ENCODE peak calls at places on chromosomes 11 and 22, in six cellular contexts. Y is CD8-positive, alpha-beta T cell; J is fibroblast of lung; L is dorsolateral prefrontal cortex; X is WERI-Rb-1; V is AG04449. T is an unnamed sample.

GRCh38 chr11:131240421-131240820 is 130.0 kb upstream of the NTM start:
- DNase-seq in V (no peak), L (no peak), J (no peak), Y (no peak), X (no peak), T (no peak)

GRCh38 chr22:24411256-24412004 is 16.0 kb upstream of the ADORA2A start:
- DNase-seq in L (no peak), V (no peak), J (no peak), X (no peak), Y (no peak), T (no peak)

GRCh38 chr11:13535819-13536218 is 40.0 kb upstream of the PTH start:
- DNase-seq in V (no peak), J (no peak), X (peak), Y (no peak), L (no peak), T (peak)

GRCh38 chr22:44659140-44659539 is 42.9 kb upstream of the PRR5 start:
- DNase-seq in X (no peak), V (no peak), Y (no peak), J (no peak), L (no peak), T (peak)

GRCh38 chr11:128294685-128295079 is 292.7 kb downstream of the ETS1 start:
- DNase-seq in J (peak), X (no peak), Y (no peak), V (no peak), L (no peak), T (no peak)

GRCh38 chr11:65204646-65205601 is 23.2 kb downstream of the CAPN1 start:
- DNase-seq in L (no peak), J (peak), Y (no peak), V (no peak), X (peak), T (peak)

GRCh38 chr22:46287873-46288751 is 8.6 kb upstream of the GTSE1 start:
- DNase-seq in J (no peak), L (no peak), Y (peak), X (no peak), V (no peak), T (no peak)

GRCh38 chr11:34599406-34599901 is 21.4 kb upstream of the EHF start:
- DNase-seq in X (no peak), J (peak), V (peak), L (no peak), Y (no peak), T (no peak)

GRCh38 chr11:59755701-59756495 is 722 bp downstream of the STX3 start:
- DNase-seq in Y (peak), V (no peak), J (peak), L (peak), X (peak), T (peak)

GRCh38 chr11:32385998-32386397 is 49.3 kb downstream of the WT1 start:
- DNase-seq in Y (no peak), V (no peak), J (peak), L (no peak), X (peak), T (peak)

GRCh38 chr22:19998232-19998951 is 18.2 kb downstream of the ARVCF start:
- DNase-seq in X (no peak), L (no peak), J (no peak), V (no peak), Y (no peak), T (no peak)

GRCh38 chr11:44618561-44619425 is 53.3 kb downstream of the CD82 start:
- DNase-seq in J (no peak), L (no peak), X (peak), Y (no peak), V (no peak), T (peak)
- H3K4me3 ChIP-seq in J (no peak), L (no peak), X (no peak), Y (no peak), V (no peak), T (no peak)

GRCh38 chr11:91904792-91905785 is 319.5 kb upstream of the FAT3 start:
- DNase-seq in V (no peak), X (no peak), J (no peak), Y (no peak), L (no peak), T (no peak)

GRCh38 chr11:91912322-91912721 is 312.3 kb upstream of the FAT3 start:
- DNase-seq in V (no peak), Y (no peak), X (no peak), L (no peak), J (no peak), T (no peak)

DNA sequence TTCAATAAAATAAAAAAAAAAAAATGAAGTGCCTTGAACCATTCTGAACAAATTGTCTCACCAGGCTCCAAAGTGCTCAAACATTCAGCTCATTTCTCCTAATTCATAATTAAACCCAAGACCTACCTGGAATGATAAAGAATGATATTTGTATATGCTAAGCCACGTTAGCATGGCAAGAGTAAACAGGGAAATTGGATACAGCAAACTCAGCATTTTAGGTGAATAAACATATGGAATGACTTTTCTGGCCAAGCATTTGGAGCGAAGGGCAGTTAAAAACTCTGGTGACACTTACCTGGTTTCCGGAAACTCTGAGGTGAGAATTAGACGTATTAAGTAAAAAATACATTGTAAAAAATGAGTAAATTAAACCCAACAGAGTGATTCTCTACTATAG is 317.4 kb upstream of the FAT3 start:
- DNase-seq in J (no peak), X (no peak), L (no peak), V (no peak), Y (no peak), T (no peak)
- H3K4me3 ChIP-seq in J (no peak), X (no peak), L (no peak), V (no peak), Y (no peak), T (no peak)

GRCh38 chr11:802693-803466 is 2.2 kb downstream of the PIDD1 start:
- DNase-seq in X (no peak), J (no peak), V (no peak), L (no peak), Y (no peak), T (no peak)
- H3K4me3 ChIP-seq in X (no peak), J (no peak), V (peak), L (no peak), Y (no peak), T (no peak)

GRCh38 chr11:10655931-10656576 is 37.5 kb downstream of the IRAG1 start:
- DNase-seq in L (no peak), J (no peak), V (no peak), X (no peak), Y (no peak), T (no peak)

GRCh38 chr11:10658621-10659338 is 34.8 kb downstream of the IRAG1 start:
- DNase-seq in X (no peak), Y (no peak), V (no peak), L (no peak), J (no peak), T (no peak)

GRCh38 chr11:10659339-10660216 is 34.0 kb downstream of the IRAG1 start:
- DNase-seq in Y (no peak), V (peak), J (peak), L (no peak), X (no peak), T (no peak)

GRCh38 chr11:10655227-10655626 is 38.3 kb downstream of the IRAG1 start:
- DNase-seq in L (no peak), J (no peak), Y (no peak), V (no peak), X (no peak), T (no peak)

DNA sequence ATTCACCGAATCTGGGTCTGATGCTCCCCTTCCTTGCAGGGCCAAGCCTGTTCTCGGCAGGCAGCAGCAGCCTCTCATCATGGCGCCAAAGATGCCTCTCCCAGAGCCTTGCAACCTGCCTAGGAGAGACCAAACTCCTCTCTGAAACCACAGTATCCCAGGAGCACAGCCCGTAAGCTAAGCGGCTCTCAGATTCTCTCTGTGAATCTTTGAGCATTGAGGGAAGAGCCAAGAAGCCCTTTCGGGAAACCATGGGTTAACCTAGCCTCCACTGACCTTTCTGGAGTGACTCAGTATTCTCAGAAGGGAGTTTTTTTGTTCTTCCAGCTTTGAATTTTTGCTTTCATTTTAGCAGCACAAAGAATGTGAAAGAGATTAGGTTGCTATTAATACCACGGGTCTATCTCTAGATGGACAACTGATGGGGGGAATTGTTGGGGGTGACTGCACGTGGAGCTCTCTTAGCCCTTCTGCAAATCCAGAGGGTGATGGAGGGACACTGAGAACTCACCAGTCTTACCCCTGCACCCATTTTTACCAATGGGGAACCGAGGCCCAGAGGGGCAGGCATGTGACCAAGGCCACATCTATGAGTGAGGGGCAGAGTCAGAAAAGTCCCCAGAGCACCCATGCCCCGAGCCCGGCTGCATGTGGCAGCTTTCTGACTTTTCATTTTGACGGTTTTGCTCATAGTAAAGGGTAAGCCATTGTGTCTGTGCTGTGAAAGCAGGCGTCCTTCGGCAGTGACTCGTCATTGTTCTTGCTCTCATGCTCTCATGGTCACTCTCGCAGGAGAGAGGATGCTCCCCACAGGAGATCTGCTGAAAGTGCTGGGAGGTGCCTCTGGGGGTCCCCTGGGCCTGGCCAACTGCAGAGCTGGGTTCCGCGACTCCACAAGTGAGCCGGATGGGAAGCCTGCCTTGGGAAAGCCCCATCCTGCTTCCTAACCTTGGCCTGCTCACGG is 36.0 kb downstream of the IRAG1 start:
- DNase-seq in Y (no peak), V (no peak), X (no peak), J (peak), L (no peak), T (no peak)
- H3K4me3 ChIP-seq in Y (no peak), V (no peak), X (no peak), J (no peak), L (no peak), T (no peak)

GRCh38 chr11:110295086-110295485 is 1.3 kb downstream of the RDX start:
- DNase-seq in Y (no peak), V (no peak), L (no peak), X (no peak), J (no peak), T (no peak)

GRCh38 chr11:110297082-110297725 is 790 bp upstream of the RDX start:
- DNase-seq in Y (no peak), J (peak), L (no peak), V (no peak), X (no peak), T (peak)

GRCh38 chr11:110295487-110296225 is 758 bp downstream of the RDX start:
- DNase-seq in J (peak), L (peak), X (peak), V (no peak), Y (peak), T (peak)

GRCh38 chr11:110296226-110297081 is at the start of gene RDX:
- DNase-seq in V (no peak), L (peak), X (peak), Y (peak), J (peak), T (peak)

DNA sequence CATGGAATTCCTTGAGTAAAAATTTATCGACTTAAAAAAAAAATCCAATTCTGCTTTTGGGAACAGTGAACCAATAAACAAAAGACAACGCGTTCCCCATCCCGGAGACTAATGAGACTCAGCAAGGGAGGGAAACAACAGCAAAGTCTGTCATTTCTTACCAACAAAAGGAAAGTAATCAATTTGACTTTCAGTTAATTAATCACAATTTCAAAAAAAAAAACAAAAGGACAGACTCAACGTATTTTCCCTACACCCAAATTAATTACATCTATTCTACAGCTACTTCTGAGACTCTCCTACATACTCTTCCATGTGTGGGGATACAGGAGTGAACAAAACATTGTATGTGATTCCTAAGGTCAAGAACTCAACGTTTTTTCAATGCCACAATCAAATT is 1.9 kb downstream of the RDX start:
- DNase-seq in J (no peak), V (no peak), L (no peak), X (no peak), Y (no peak), T (no peak)
- H3K4me3 ChIP-seq in J (peak), V (peak), L (peak), X (peak), Y (no peak), T (peak)

DNA sequence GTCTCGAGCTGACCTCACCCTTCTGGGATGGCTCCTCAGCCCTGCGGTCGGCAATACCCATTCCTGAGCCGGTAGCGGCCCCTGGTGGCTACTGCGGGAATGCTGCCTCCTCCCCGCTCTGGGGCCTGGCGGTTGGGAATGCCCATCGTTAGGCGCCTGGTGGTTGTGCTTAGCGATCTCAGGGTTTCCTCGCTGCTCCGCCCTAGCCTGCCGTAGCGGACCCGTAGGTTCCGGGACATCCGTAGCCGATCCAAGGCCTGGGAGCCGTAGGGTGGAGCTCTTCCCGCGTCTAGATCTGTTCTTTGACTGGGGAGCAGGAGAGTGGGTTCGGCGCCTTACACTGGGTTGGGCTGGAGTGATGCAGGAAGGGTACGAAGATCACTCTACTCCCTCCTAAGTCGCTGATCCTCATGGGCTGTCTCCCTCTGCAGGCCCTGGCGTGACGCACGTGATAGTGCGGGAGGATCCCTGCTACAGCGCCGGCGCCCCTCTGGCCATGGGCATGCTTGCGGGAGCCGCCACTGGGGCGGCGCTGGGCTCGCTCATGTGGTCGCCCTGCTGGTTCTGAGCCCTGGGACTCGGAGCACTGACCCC is 14.8 kb downstream of the PLEKHB1 start:
- DNase-seq in V (peak), X (peak), J (peak), Y (peak), L (peak), T (peak)
- H3K4me3 ChIP-seq in V (peak), X (no peak), J (peak), Y (no peak), L (peak), T (peak)

GRCh38 chr22:49916851-49917250 is 1.4 kb downstream of the ALG12 start:
- DNase-seq in X (no peak), V (no peak), Y (no peak), L (no peak), J (no peak), T (no peak)
- H3K4me3 ChIP-seq in X (no peak), V (no peak), Y (no peak), L (peak), J (no peak), T (peak)

T was measured in endodermal cell.